ENCODE peak calls at places on chromosomes 13 and 19, in nine cellular contexts. I is hepatocyte; U is HEK293T; Q is EL; H is posterior cingulate gyrus; G is tibial artery; L is mesothelial cell of epicardium; F is stimulated activated naive CD4-positive, alpha-beta T cell treated with Interleukin-2 at 50 U/mL for 16 hours; W is astrocyte of the hippocampus. S is an unnamed sample.

GRCh38 chr19:13212759-13213330 is 62.6 kb downstream of the IER2 start:
- DNase-seq in I (peak; percentile 62), U (peak; percentile 75), Q (peak; percentile 66), H (no peak), G (no peak), L (no peak), F (peak; percentile 71), W (peak; percentile 35), S (no peak)

GRCh38 chr13:56015919-56016318 is 1124.8 kb upstream of the PRR20A start:
- DNase-seq in I (no peak), U (no peak), Q (no peak), H (no peak), G (no peak), L (no peak), F (no peak), W (no peak), S (no peak)

GRCh38 chr19:18415177-18415867 is 3.9 kb upstream of the SSBP4 start:
- DNase-seq in I (peak; percentile 70), U (no peak), Q (peak; percentile 78), H (no peak), G (peak; percentile 81), L (no peak), F (no peak), W (peak; percentile 10), S (no peak)

GRCh38 chr13:89315287-89315686 is 1644.1 kb downstream of the SLITRK5 start:
- DNase-seq in I (no peak), U (no peak), Q (no peak), H (no peak), G (no peak), L (no peak), F (no peak), W (peak; percentile 7), S (no peak)

GRCh38 chr19:40420766-40421467 is 4.9 kb downstream of the SERTAD1 start:
- DNase-seq in I (peak; percentile 97), U (peak; percentile 77), Q (peak; percentile 95), H (peak; percentile 76), G (peak; percentile 92), L (peak; percentile 70), F (peak; percentile 72), W (peak; percentile 98), S (no peak)

GRCh38 chr19:46863818-46864629 is 3.2 kb downstream of the ARHGAP35 start:
- DNase-seq in I (no peak), U (no peak), Q (peak; percentile 93), H (no peak), G (no peak), L (no peak), F (no peak), W (peak; percentile 93), S (no peak)

GRCh38 chr13:21106089-21106488 is 44.7 kb upstream of the LATS2 start:
- DNase-seq in I (no peak), U (no peak), Q (peak; percentile 74), H (no peak), G (no peak), L (no peak), F (no peak), W (peak; percentile 78), S (peak; percentile 20)

GRCh38 chr19:17496337-17496997 is 15.0 kb upstream of the PGLS start:
- DNase-seq in I (peak; percentile 78), U (peak; percentile 88), Q (peak; percentile 67), H (peak; percentile 66), G (peak; percentile 41), L (no peak), F (peak; percentile 76), W (peak; percentile 83), S (no peak)

GRCh38 chr13:113761136-113761535 is 2.1 kb downstream of the TMEM255B start:
- DNase-seq in I (no peak), U (no peak), Q (no peak), H (no peak), G (no peak), L (no peak), F (no peak), W (no peak), S (no peak)

GRCh38 chr13:50198508-50198907 is 183.3 kb downstream of the KCNRG start:
- DNase-seq in I (no peak), U (no peak), Q (peak; percentile 56), H (no peak), G (no peak), L (no peak), F (no peak), W (no peak), S (no peak)

GRCh38 chr13:48297131-48297786 is 6.3 kb upstream of the RB1 start:
- DNase-seq in I (no peak), U (no peak), Q (no peak), H (no peak), G (no peak), L (no peak), F (no peak), W (no peak), S (no peak)

GRCh38 chr19:16200776-16201391 is 3.2 kb downstream of the AP1M1 start:
- DNase-seq in I (no peak), U (no peak), Q (no peak), H (no peak), G (no peak), L (no peak), F (no peak), W (no peak), S (no peak)

GRCh38 chr19:15114153-15114540 is 6.9 kb downstream of the SYDE1 start:
- DNase-seq in I (no peak), U (no peak), Q (peak; percentile 67), H (no peak), G (no peak), L (no peak), F (no peak), W (peak; percentile 71), S (no peak)

GRCh38 chr13:41470187-41470586 is 12.8 kb downstream of the RGCC start:
- DNase-seq in I (no peak), U (no peak), Q (no peak), H (no peak), G (no peak), L (no peak), F (peak; percentile 46), W (no peak), S (no peak)

GRCh38 chr13:79803939-79804487 is 323.1 kb downstream of the NDFIP2 start:
- DNase-seq in I (no peak), U (no peak), Q (no peak), H (no peak), G (no peak), L (no peak), F (no peak), W (no peak), S (no peak)

GRCh38 chr19:5333581-5334365 is 6.8 kb downstream of the PTPRS start:
- DNase-seq in I (no peak), U (no peak), Q (no peak), H (no peak), G (no peak), L (no peak), F (no peak), W (no peak), S (no peak)

GRCh38 chr13:58991826-58992477 is 1171.8 kb downstream of the DIAPH3 start:
- DNase-seq in I (no peak), U (no peak), Q (no peak), H (no peak), G (no peak), L (no peak), F (no peak), W (no peak), S (no peak)

GRCh38 chr13:22061806-22062391 is 391.0 kb downstream of the FGF9 start:
- DNase-seq in I (no peak), U (no peak), Q (no peak), H (no peak), G (no peak), L (no peak), F (no peak), W (no peak), S (no peak)

GRCh38 chr19:677201-677600 is 1.0 kb downstream of the FSTL3 start:
- DNase-seq in I (peak; percentile 85), U (no peak), Q (peak; percentile 89), H (no peak), G (peak; percentile 82), L (peak; percentile 40), F (no peak), W (peak; percentile 95), S (no peak)

GRCh38 chr19:4075373-4075772 is 8.7 kb upstream of the ZBTB7A start:
- DNase-seq in I (no peak), U (no peak), Q (no peak), H (no peak), G (no peak), L (no peak), F (no peak), W (no peak), S (no peak)

S was measured in non-pigmented ciliary epithelial cell.